ENCODE peak calls at places on chromosomes 11 and 22, in eight cellular contexts. R, N, Y, A, C, G, K and Q are unnamed samples.

GRCh38 chr11:27116684-27117083 is 76.1 kb downstream of the BBOX1 start:
- DNase-seq in G (no peak), K (no peak), C (no peak), N (no peak), A (no peak), Y (no peak), R (no peak), Q (peak; percentile 31)

GRCh38 chr11:94788396-94788795 is 20.2 kb downstream of the AMOTL1 start:
- DNase-seq in K (peak; percentile 49), G (no peak), C (no peak), N (no peak), A (no peak), R (no peak), Y (no peak), Q (peak; percentile 43)

GRCh38 chr11:23288001-23288783 is 427.9 kb upstream of the CCDC179 start:
- DNase-seq in C (no peak), Y (peak; percentile 72), N (no peak), A (no peak), G (no peak), K (no peak), R (no peak), Q (peak; percentile 59)

GRCh38 chr22:46350111-46350510 is 14.6 kb downstream of the TRMU start:
- DNase-seq in N (no peak), Y (no peak), R (no peak), K (no peak), A (no peak), G (no peak), C (no peak), Q (no peak)

GRCh38 chr11:123166095-123166559 is 28.9 kb downstream of the CLMP start:
- DNase-seq in R (peak; percentile 42), Y (peak; percentile 97), C (no peak), A (no peak), G (no peak), K (peak; percentile 77), N (no peak), Q (no peak)

GRCh38 chr11:86741489-86742435 is 58.6 kb upstream of the PRSS23 start:
- DNase-seq in C (no peak), K (peak; percentile 61), G (no peak), Y (no peak), A (no peak), R (no peak), N (no peak), Q (peak; percentile 98)

GRCh38 chr11:75639752-75640151 is 29.1 kb downstream of the MAP6 start:
- DNase-seq in C (no peak), R (peak; percentile 82), A (no peak), G (no peak), Y (no peak), K (peak; percentile 67), N (no peak), Q (peak; percentile 72)

GRCh38 chr22:28761449-28761755 is 11.1 kb upstream of the CCDC117 start:
- DNase-seq in Y (no peak), A (no peak), K (no peak), N (no peak), G (no peak), C (no peak), R (no peak), Q (no peak)

GRCh38 chr22:35883028-35883620 is 145.5 kb downstream of the RBFOX2 start:
- DNase-seq in N (no peak), K (no peak), C (no peak), Y (no peak), G (no peak), A (no peak), R (no peak), Q (peak; percentile 56)

GRCh38 chr11:28679795-28680194 is 571.6 kb downstream of the METTL15 start:
- DNase-seq in N (no peak), A (no peak), Y (no peak), K (no peak), C (no peak), G (no peak), R (no peak), Q (peak; percentile 50)

GRCh38 chr22:38437416-38437815 is 17.6 kb downstream of the KCNJ4 start:
- DNase-seq in A (no peak), N (no peak), C (no peak), R (no peak), Y (no peak), G (no peak), K (no peak), Q (no peak)

GRCh38 chr11:60985991-60986915 is 14.8 kb downstream of the CD6 start:
- DNase-seq in Y (peak; percentile 3), R (peak; percentile 69), K (no peak), C (no peak), A (peak; percentile 91), G (peak; percentile 93), N (peak; percentile 79), Q (no peak)

GRCh38 chr22:34776827-34777226 is 289.1 kb upstream of the ISX start:
- DNase-seq in Y (no peak), R (no peak), K (no peak), A (no peak), C (no peak), N (no peak), G (no peak), Q (peak; percentile 4)

GRCh38 chr11:15826008-15826650 is 530.2 kb downstream of the SOX6 start:
- DNase-seq in R (no peak), N (no peak), Y (no peak), C (no peak), G (no peak), K (no peak), A (no peak), Q (peak; percentile 16)